ENCODE peak calls at places on chromosomes 7 and 10, in eight cellular contexts. One of them, this sample, is unnamed.

GRCh38 chr7:43799605-43800004 is 41.1 kb downstream of the BLVRA start:
- DNase-seq in naive thymus-derived CD8-positive, alpha-beta T cell: no peak
- DNase-seq in PC-9: no peak
- DNase-seq in CD8-positive, alpha-beta memory T cell: no peak
- DNase-seq in occipital lobe: no peak
- DNase-seq in HCT116: no peak
- DNase-seq in activated naive CD4-positive, alpha-beta T cell treated with anti-CD3 and anti-CD28 coated beads, Interleukin-2, amount 50 U/mL, for 72 hours: no peak
- DNase-seq in naive B cell: no peak
- DNase-seq in this sample: no peak

GRCh38 chr10:61280303-61280702 is 172.9 kb downstream of the TMEM26 start:
- DNase-seq in naive B cell: no peak
- DNase-seq in PC-9: peak
- DNase-seq in naive thymus-derived CD8-positive, alpha-beta T cell: no peak
- DNase-seq in HCT116: no peak
- DNase-seq in CD8-positive, alpha-beta memory T cell: no peak
- DNase-seq in activated naive CD4-positive, alpha-beta T cell treated with anti-CD3 and anti-CD28 coated beads, Interleukin-2, amount 50 U/mL, for 72 hours: no peak
- DNase-seq in occipital lobe: no peak
- DNase-seq in this sample: no peak

GRCh38 chr10:11245981-11246590 is 228.4 kb downstream of the CELF2 start:
- DNase-seq in CD8-positive, alpha-beta memory T cell: no peak
- DNase-seq in naive B cell: no peak
- DNase-seq in PC-9: no peak
- DNase-seq in activated naive CD4-positive, alpha-beta T cell treated with anti-CD3 and anti-CD28 coated beads, Interleukin-2, amount 50 U/mL, for 72 hours: no peak
- DNase-seq in HCT116: no peak
- DNase-seq in occipital lobe: no peak
- DNase-seq in naive thymus-derived CD8-positive, alpha-beta T cell: no peak
- DNase-seq in this sample: no peak

GRCh38 chr10:60573342-60573741 is 183.7 kb upstream of the ANK3 start:
- DNase-seq in CD8-positive, alpha-beta memory T cell: no peak
- DNase-seq in naive B cell: no peak
- DNase-seq in naive thymus-derived CD8-positive, alpha-beta T cell: no peak
- DNase-seq in activated naive CD4-positive, alpha-beta T cell treated with anti-CD3 and anti-CD28 coated beads, Interleukin-2, amount 50 U/mL, for 72 hours: peak
- DNase-seq in occipital lobe: no peak
- DNase-seq in HCT116: no peak
- DNase-seq in PC-9: no peak
- DNase-seq in this sample: peak

GRCh38 chr7:1044189-1045037 is at the start of gene GPR146:
- DNase-seq in occipital lobe: peak
- DNase-seq in HCT116: peak
- DNase-seq in activated naive CD4-positive, alpha-beta T cell treated with anti-CD3 and anti-CD28 coated beads, Interleukin-2, amount 50 U/mL, for 72 hours: peak
- DNase-seq in CD8-positive, alpha-beta memory T cell: peak
- DNase-seq in naive B cell: peak
- DNase-seq in naive thymus-derived CD8-positive, alpha-beta T cell: peak
- DNase-seq in PC-9: peak
- DNase-seq in this sample: peak

GRCh38 chr7:131521651-131522163 is 34.7 kb downstream of the PODXL start:
- DNase-seq in naive B cell: no peak
- DNase-seq in HCT116: no peak
- DNase-seq in PC-9: peak
- DNase-seq in occipital lobe: no peak
- DNase-seq in naive thymus-derived CD8-positive, alpha-beta T cell: no peak
- DNase-seq in CD8-positive, alpha-beta memory T cell: no peak
- DNase-seq in activated naive CD4-positive, alpha-beta T cell treated with anti-CD3 and anti-CD28 coated beads, Interleukin-2, amount 50 U/mL, for 72 hours: no peak
- DNase-seq in this sample: peak

GRCh38 chr10:95273393-95274312 is 17.1 kb downstream of the PDLIM1 start:
- DNase-seq in occipital lobe: no peak
- DNase-seq in PC-9: peak
- DNase-seq in CD8-positive, alpha-beta memory T cell: no peak
- DNase-seq in naive thymus-derived CD8-positive, alpha-beta T cell: no peak
- DNase-seq in HCT116: no peak
- DNase-seq in activated naive CD4-positive, alpha-beta T cell treated with anti-CD3 and anti-CD28 coated beads, Interleukin-2, amount 50 U/mL, for 72 hours: no peak
- DNase-seq in naive B cell: no peak
- DNase-seq in this sample: peak

GRCh38 chr10:14072541-14072940 is 258.2 kb downstream of the FRMD4A start:
- DNase-seq in activated naive CD4-positive, alpha-beta T cell treated with anti-CD3 and anti-CD28 coated beads, Interleukin-2, amount 50 U/mL, for 72 hours: no peak
- DNase-seq in CD8-positive, alpha-beta memory T cell: no peak
- DNase-seq in PC-9: no peak
- DNase-seq in HCT116: no peak
- DNase-seq in naive B cell: no peak
- DNase-seq in naive thymus-derived CD8-positive, alpha-beta T cell: no peak
- DNase-seq in occipital lobe: no peak
- DNase-seq in this sample: no peak

GRCh38 chr10:67520924-67521520 is 175.0 kb downstream of the CTNNA3 start:
- DNase-seq in HCT116: peak
- DNase-seq in naive B cell: peak
- DNase-seq in occipital lobe: peak
- DNase-seq in PC-9: peak
- DNase-seq in naive thymus-derived CD8-positive, alpha-beta T cell: peak
- DNase-seq in activated naive CD4-positive, alpha-beta T cell treated with anti-CD3 and anti-CD28 coated beads, Interleukin-2, amount 50 U/mL, for 72 hours: no peak
- DNase-seq in CD8-positive, alpha-beta memory T cell: no peak
- DNase-seq in this sample: peak

GRCh38 chr7:772392-772791 is 45.3 kb upstream of the PRKAR1B start:
- DNase-seq in HCT116: no peak
- DNase-seq in occipital lobe: no peak
- DNase-seq in naive B cell: no peak
- DNase-seq in naive thymus-derived CD8-positive, alpha-beta T cell: no peak
- DNase-seq in activated naive CD4-positive, alpha-beta T cell treated with anti-CD3 and anti-CD28 coated beads, Interleukin-2, amount 50 U/mL, for 72 hours: no peak
- DNase-seq in PC-9: no peak
- DNase-seq in CD8-positive, alpha-beta memory T cell: no peak
- DNase-seq in this sample: no peak

GRCh38 chr7:22587322-22587721 is 87.3 kb upstream of the STEAP1B start:
- DNase-seq in activated naive CD4-positive, alpha-beta T cell treated with anti-CD3 and anti-CD28 coated beads, Interleukin-2, amount 50 U/mL, for 72 hours: no peak
- DNase-seq in naive thymus-derived CD8-positive, alpha-beta T cell: no peak
- DNase-seq in PC-9: no peak
- DNase-seq in naive B cell: no peak
- DNase-seq in CD8-positive, alpha-beta memory T cell: no peak
- DNase-seq in HCT116: no peak
- DNase-seq in occipital lobe: no peak
- DNase-seq in this sample: no peak

GRCh38 chr10:6561552-6561951 is 18.5 kb downstream of the PRKCQ start:
- DNase-seq in CD8-positive, alpha-beta memory T cell: no peak
- DNase-seq in occipital lobe: no peak
- DNase-seq in naive B cell: no peak
- DNase-seq in PC-9: no peak
- DNase-seq in HCT116: no peak
- DNase-seq in naive thymus-derived CD8-positive, alpha-beta T cell: no peak
- DNase-seq in activated naive CD4-positive, alpha-beta T cell treated with anti-CD3 and anti-CD28 coated beads, Interleukin-2, amount 50 U/mL, for 72 hours: no peak
- DNase-seq in this sample: no peak

GRCh38 chr7:149856-150636 is 42.3 kb upstream of the FAM20C start:
- DNase-seq in naive thymus-derived CD8-positive, alpha-beta T cell: peak
- DNase-seq in naive B cell: no peak
- DNase-seq in occipital lobe: no peak
- DNase-seq in PC-9: no peak
- DNase-seq in CD8-positive, alpha-beta memory T cell: no peak
- DNase-seq in HCT116: no peak
- DNase-seq in activated naive CD4-positive, alpha-beta T cell treated with anti-CD3 and anti-CD28 coated beads, Interleukin-2, amount 50 U/mL, for 72 hours: peak
- DNase-seq in this sample: no peak

GRCh38 chr10:27223964-27224363 is 16.6 kb downstream of the ACBD5 start:
- DNase-seq in PC-9: no peak
- DNase-seq in activated naive CD4-positive, alpha-beta T cell treated with anti-CD3 and anti-CD28 coated beads, Interleukin-2, amount 50 U/mL, for 72 hours: no peak
- DNase-seq in HCT116: no peak
- DNase-seq in CD8-positive, alpha-beta memory T cell: peak
- DNase-seq in occipital lobe: no peak
- DNase-seq in naive B cell: peak
- DNase-seq in naive thymus-derived CD8-positive, alpha-beta T cell: peak
- DNase-seq in this sample: peak

GRCh38 chr10:6151087-6151977 is 51.4 kb upstream of the PFKFB3 start:
- DNase-seq in activated naive CD4-positive, alpha-beta T cell treated with anti-CD3 and anti-CD28 coated beads, Interleukin-2, amount 50 U/mL, for 72 hours: peak
- DNase-seq in PC-9: no peak
- DNase-seq in naive thymus-derived CD8-positive, alpha-beta T cell: peak
- DNase-seq in occipital lobe: peak
- DNase-seq in CD8-positive, alpha-beta memory T cell: peak
- DNase-seq in HCT116: no peak
- DNase-seq in naive B cell: peak
- DNase-seq in this sample: peak

GRCh38 chr10:108411181-108411580 is 1246.7 kb upstream of the SORCS1 start:
- DNase-seq in occipital lobe: no peak
- DNase-seq in naive B cell: no peak
- DNase-seq in CD8-positive, alpha-beta memory T cell: no peak
- DNase-seq in activated naive CD4-positive, alpha-beta T cell treated with anti-CD3 and anti-CD28 coated beads, Interleukin-2, amount 50 U/mL, for 72 hours: no peak
- DNase-seq in HCT116: no peak
- DNase-seq in PC-9: no peak
- DNase-seq in naive thymus-derived CD8-positive, alpha-beta T cell: no peak
- DNase-seq in this sample: no peak